ENCODE peak calls at places on chromosomes 4 and X, in nine cellular contexts. One of them, this sample, is unnamed.

GRCh38 chrX:51931761-51932160 is 38.3 kb downstream of the MAGED1 start:
- DNase-seq in K562: no peak
- DNase-seq in fibroblast of lung: no peak
- DNase-seq in upper lobe of right lung: no peak
- DNase-seq in pancreas: no peak
- DNase-seq in GM23248: peak
- DNase-seq in CD4-positive, CD25-positive, alpha-beta regulatory T cell: no peak
- DNase-seq in heart left ventricle: no peak
- DNase-seq in CD4-positive, alpha-beta T cell: no peak
- DNase-seq in this sample: no peak

GRCh38 chrX:106611682-106612402 is at the start of gene RADX:
- DNase-seq in K562: peak
- DNase-seq in fibroblast of lung: peak
- DNase-seq in upper lobe of right lung: peak
- DNase-seq in pancreas: peak
- DNase-seq in GM23248: peak
- DNase-seq in CD4-positive, CD25-positive, alpha-beta regulatory T cell: peak
- DNase-seq in heart left ventricle: peak
- DNase-seq in CD4-positive, alpha-beta T cell: peak
- DNase-seq in this sample: peak

GRCh38 chrX:133966199-133966598 is 19.2 kb downstream of the GPC3 start:
- DNase-seq in K562: no peak
- DNase-seq in fibroblast of lung: no peak
- DNase-seq in upper lobe of right lung: no peak
- DNase-seq in pancreas: no peak
- DNase-seq in GM23248: no peak
- DNase-seq in CD4-positive, CD25-positive, alpha-beta regulatory T cell: no peak
- DNase-seq in heart left ventricle: no peak
- DNase-seq in CD4-positive, alpha-beta T cell: no peak
- DNase-seq in this sample: no peak

GRCh38 chr4:153152453-153153338 is 51.5 kb upstream of the TRIM2 start:
- DNase-seq in K562: no peak
- DNase-seq in fibroblast of lung: peak
- DNase-seq in upper lobe of right lung: peak
- DNase-seq in pancreas: peak
- DNase-seq in GM23248: peak
- DNase-seq in CD4-positive, CD25-positive, alpha-beta regulatory T cell: peak
- DNase-seq in heart left ventricle: peak
- DNase-seq in CD4-positive, alpha-beta T cell: peak
- DNase-seq in this sample: peak

GRCh38 chr4:88738146-88738545 is 40.5 kb upstream of the NAP1L5 start:
- DNase-seq in K562: no peak
- DNase-seq in fibroblast of lung: no peak
- DNase-seq in upper lobe of right lung: no peak
- DNase-seq in pancreas: no peak
- DNase-seq in GM23248: no peak
- DNase-seq in CD4-positive, CD25-positive, alpha-beta regulatory T cell: no peak
- DNase-seq in heart left ventricle: no peak
- DNase-seq in CD4-positive, alpha-beta T cell: no peak
- DNase-seq in this sample: no peak

GRCh38 chr4:40662962-40663604 is 33.4 kb upstream of the RBM47 start:
- DNase-seq in K562: no peak
- DNase-seq in fibroblast of lung: peak
- DNase-seq in upper lobe of right lung: no peak
- DNase-seq in pancreas: peak
- DNase-seq in GM23248: peak
- DNase-seq in CD4-positive, CD25-positive, alpha-beta regulatory T cell: no peak
- DNase-seq in heart left ventricle: no peak
- DNase-seq in CD4-positive, alpha-beta T cell: no peak
- DNase-seq in this sample: no peak

GRCh38 chrX:53257166-53257565 is 24.2 kb downstream of the IQSEC2 start:
- DNase-seq in K562: peak
- DNase-seq in fibroblast of lung: no peak
- DNase-seq in upper lobe of right lung: no peak
- DNase-seq in pancreas: no peak
- DNase-seq in GM23248: no peak
- DNase-seq in CD4-positive, CD25-positive, alpha-beta regulatory T cell: no peak
- DNase-seq in heart left ventricle: no peak
- DNase-seq in CD4-positive, alpha-beta T cell: no peak
- DNase-seq in this sample: no peak

GRCh38 chr4:97498875-97499274 is 644.4 kb downstream of the STPG2 start:
- DNase-seq in K562: no peak
- DNase-seq in fibroblast of lung: no peak
- DNase-seq in upper lobe of right lung: no peak
- DNase-seq in pancreas: no peak
- DNase-seq in GM23248: peak
- DNase-seq in CD4-positive, CD25-positive, alpha-beta regulatory T cell: no peak
- DNase-seq in heart left ventricle: no peak
- DNase-seq in CD4-positive, alpha-beta T cell: no peak
- DNase-seq in this sample: no peak

GRCh38 chrX:133786382-133786781 is 199.0 kb downstream of the GPC3 start:
- DNase-seq in K562: no peak
- DNase-seq in fibroblast of lung: no peak
- DNase-seq in upper lobe of right lung: no peak
- DNase-seq in pancreas: no peak
- DNase-seq in GM23248: no peak
- DNase-seq in CD4-positive, CD25-positive, alpha-beta regulatory T cell: no peak
- DNase-seq in heart left ventricle: no peak
- DNase-seq in CD4-positive, alpha-beta T cell: no peak
- DNase-seq in this sample: no peak

DNA sequence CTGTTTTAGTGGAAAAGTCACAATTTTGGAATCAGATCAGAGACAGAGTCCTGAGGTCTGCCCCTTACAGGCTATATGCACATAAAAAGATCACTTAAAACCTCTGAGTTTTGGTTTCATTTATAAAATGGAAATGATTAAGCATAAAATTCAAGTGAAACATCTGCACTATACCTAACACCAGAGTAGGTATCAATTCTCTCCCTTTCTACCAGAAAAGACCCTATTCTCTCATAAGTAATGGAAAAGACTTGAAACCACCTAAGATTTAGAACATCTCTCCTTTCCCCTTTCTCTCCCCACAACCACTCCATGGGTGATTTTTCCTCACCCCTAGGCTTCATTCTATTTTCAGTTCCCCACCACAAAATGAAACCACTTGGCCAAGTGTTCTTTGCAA is 907 bp downstream of the LHFPL1 start:
- DNase-seq in K562: no peak
- DNase-seq in fibroblast of lung: no peak
- DNase-seq in upper lobe of right lung: no peak
- DNase-seq in pancreas: no peak
- DNase-seq in GM23248: no peak
- DNase-seq in CD4-positive, CD25-positive, alpha-beta regulatory T cell: peak
- DNase-seq in heart left ventricle: no peak
- DNase-seq in CD4-positive, alpha-beta T cell: no peak
- DNase-seq in this sample: no peak
- H3K27ac ChIP-seq in K562: no peak
- H3K27ac ChIP-seq in fibroblast of lung: no peak
- H3K27ac ChIP-seq in upper lobe of right lung: no peak
- H3K27ac ChIP-seq in pancreas: no peak
- H3K27ac ChIP-seq in GM23248: no peak
- H3K27ac ChIP-seq in CD4-positive, CD25-positive, alpha-beta regulatory T cell: peak
- H3K27ac ChIP-seq in heart left ventricle: no peak
- H3K27ac ChIP-seq in CD4-positive, alpha-beta T cell: no peak
- H3K27ac ChIP-seq in this sample: no peak

GRCh38 chrX:153819398-153820083 is 10.8 kb downstream of the PDZD4 start:
- DNase-seq in K562: no peak
- DNase-seq in fibroblast of lung: no peak
- DNase-seq in upper lobe of right lung: no peak
- DNase-seq in pancreas: no peak
- DNase-seq in GM23248: no peak
- DNase-seq in CD4-positive, CD25-positive, alpha-beta regulatory T cell: no peak
- DNase-seq in heart left ventricle: no peak
- DNase-seq in CD4-positive, alpha-beta T cell: no peak
- DNase-seq in this sample: no peak
- H3K27ac ChIP-seq in K562: no peak
- H3K27ac ChIP-seq in fibroblast of lung: no peak
- H3K27ac ChIP-seq in upper lobe of right lung: no peak
- H3K27ac ChIP-seq in pancreas: no peak
- H3K27ac ChIP-seq in GM23248: no peak
- H3K27ac ChIP-seq in CD4-positive, CD25-positive, alpha-beta regulatory T cell: no peak
- H3K27ac ChIP-seq in heart left ventricle: peak
- H3K27ac ChIP-seq in CD4-positive, alpha-beta T cell: no peak
- H3K27ac ChIP-seq in this sample: no peak

GRCh38 chr4:92234393-92235176 is 69.2 kb upstream of the GRID2 start:
- DNase-seq in K562: no peak
- DNase-seq in fibroblast of lung: peak
- DNase-seq in upper lobe of right lung: no peak
- DNase-seq in pancreas: no peak
- DNase-seq in GM23248: peak
- DNase-seq in CD4-positive, CD25-positive, alpha-beta regulatory T cell: no peak
- DNase-seq in heart left ventricle: no peak
- DNase-seq in CD4-positive, alpha-beta T cell: no peak
- DNase-seq in this sample: no peak
- H3K27ac ChIP-seq in K562: no peak
- H3K27ac ChIP-seq in fibroblast of lung: peak
- H3K27ac ChIP-seq in upper lobe of right lung: no peak
- H3K27ac ChIP-seq in pancreas: no peak
- H3K27ac ChIP-seq in GM23248: peak
- H3K27ac ChIP-seq in CD4-positive, CD25-positive, alpha-beta regulatory T cell: no peak
- H3K27ac ChIP-seq in heart left ventricle: no peak
- H3K27ac ChIP-seq in CD4-positive, alpha-beta T cell: no peak
- H3K27ac ChIP-seq in this sample: no peak

GRCh38 chr4:169658196-169658595 is 37.8 kb downstream of the CLCN3 start:
- DNase-seq in K562: no peak
- DNase-seq in fibroblast of lung: no peak
- DNase-seq in upper lobe of right lung: no peak
- DNase-seq in pancreas: no peak
- DNase-seq in GM23248: no peak
- DNase-seq in CD4-positive, CD25-positive, alpha-beta regulatory T cell: no peak
- DNase-seq in heart left ventricle: no peak
- DNase-seq in CD4-positive, alpha-beta T cell: no peak
- DNase-seq in this sample: no peak
- H3K27ac ChIP-seq in K562: peak
- H3K27ac ChIP-seq in fibroblast of lung: no peak
- H3K27ac ChIP-seq in upper lobe of right lung: no peak
- H3K27ac ChIP-seq in pancreas: no peak
- H3K27ac ChIP-seq in GM23248: peak
- H3K27ac ChIP-seq in CD4-positive, CD25-positive, alpha-beta regulatory T cell: no peak
- H3K27ac ChIP-seq in heart left ventricle: no peak
- H3K27ac ChIP-seq in CD4-positive, alpha-beta T cell: no peak
- H3K27ac ChIP-seq in this sample: no peak

This sample was measured in caudate nucleus.